ENCODE peak calls at places on chromosomes 5 and 9, in nine cellular contexts. D is activated naive CD8-positive, alpha-beta T cell treated with anti-CD3 and anti-CD28 coated beads for 36 hours; U is activated CD4-positive, alpha-beta memory T cell treated with anti-CD3 and anti-CD28 coated beads for 36 hours; A is NCI-H748 treated with DMSO at 0.1 percent for 48 hours; I is stimulated activated CD8-positive, alpha-beta memory T cell treated with anti-CD3 and anti-CD28 coated beads, Interleukin-2, amount 100 ng/mL, for 1 hour; C is GM10248; R is NCI-H2081; G is ACHN; H is NCI-H1092 treated with DMSO at 0.1 percent for 48 hours. T is an unnamed sample.

GRCh38 chr9:86096382-86096781 is 3.0 kb downstream of the GOLM1 start:
- DNase-seq in D (no peak), U (no peak), A (no peak), I (no peak), C (no peak), R (no peak), G (peak), H (no peak), T (no peak)

GRCh38 chr9:32004431-32005076 is 379.9 kb upstream of the ACO1 start:
- DNase-seq in D (no peak), U (no peak), A (no peak), I (no peak), C (no peak), R (no peak), G (no peak), H (no peak), T (no peak)

GRCh38 chr9:132160802-132161742 is 786 bp upstream of the NTNG2 start:
- DNase-seq in D (peak), U (peak), A (no peak), I (peak), C (peak), R (peak), G (peak), H (peak), T (no peak)

GRCh38 chr9:18397076-18397475 is 76.9 kb upstream of the ADAMTSL1 start:
- DNase-seq in D (no peak), U (no peak), A (no peak), I (no peak), C (no peak), R (no peak), G (no peak), H (no peak), T (no peak)

GRCh38 chr9:92660266-92660665 is 9.7 kb downstream of the IPPK start:
- DNase-seq in D (no peak), U (no peak), A (no peak), I (no peak), C (no peak), R (peak), G (no peak), H (no peak), T (no peak)

GRCh38 chr9:7854763-7855162 is 55.2 kb upstream of the DMAC1 start:
- DNase-seq in D (no peak), U (no peak), A (no peak), I (no peak), C (no peak), R (no peak), G (no peak), H (no peak), T (no peak)

GRCh38 chr9:35104586-35104985 is 1.7 kb upstream of the STOML2 start:
- DNase-seq in D (no peak), U (no peak), A (no peak), I (no peak), C (no peak), R (no peak), G (no peak), H (no peak), T (no peak)

GRCh38 chr9:122261469-122261881 is 3.2 kb downstream of the RBM18 start:
- DNase-seq in D (no peak), U (no peak), A (no peak), I (no peak), C (no peak), R (peak), G (peak), H (no peak), T (peak)

GRCh38 chr9:38180631-38181030 is 111.6 kb upstream of the SHB start:
- DNase-seq in D (no peak), U (no peak), A (no peak), I (no peak), C (no peak), R (no peak), G (no peak), H (no peak), T (no peak)

GRCh38 chr5:134070648-134070978 is 43.9 kb upstream of the TCF7 start:
- DNase-seq in D (no peak), U (no peak), A (no peak), I (no peak), C (no peak), R (no peak), G (peak), H (no peak), T (no peak)

GRCh38 chr5:123700624-123701023 is 188.6 kb downstream of the CSNK1G3 start:
- DNase-seq in D (no peak), U (no peak), A (no peak), I (no peak), C (no peak), R (no peak), G (peak), H (no peak), T (no peak)

GRCh38 chr9:81372628-81373191 is 316.6 kb downstream of the TLE1 start:
- DNase-seq in D (no peak), U (no peak), A (no peak), I (no peak), C (no peak), R (no peak), G (no peak), H (no peak), T (no peak)

GRCh38 chr5:131068893-131069643 is 96.0 kb downstream of the HINT1 start:
- DNase-seq in D (peak), U (peak), A (no peak), I (peak), C (peak), R (no peak), G (no peak), H (no peak), T (no peak)

GRCh38 chr9:86288501-86288900 is 6.2 kb upstream of the ISCA1 start:
- DNase-seq in D (no peak), U (no peak), A (no peak), I (no peak), C (no peak), R (no peak), G (no peak), H (no peak), T (no peak)